ENCODE peak calls at places on chromosomes 11 and 22, in eight cellular contexts. U is fibroblast of the aortic adventitia, W is tibial nerve, R is transverse colon, V is kidney, L is heart left ventricle, Q is BJ, K is lower leg skin. O is an unnamed sample.

GRCh38 chr11:78331711-78332110 is 85.9 kb downstream of the GAB2 start:
- DNase-seq in U (no peak), W (no peak), R (no peak), V (no peak), L (no peak), Q (no peak), K (no peak), O (no peak)

GRCh38 chr11:70790671-70791300 is 392.5 kb downstream of the CTTN start:
- DNase-seq in U (no peak), W (no peak), R (no peak), V (no peak), L (no peak), Q (no peak), K (no peak), O (no peak)

GRCh38 chr11:128206476-128206875 is 380.9 kb downstream of the ETS1 start:
- DNase-seq in U (no peak), W (no peak), R (no peak), V (no peak), L (no peak), Q (no peak), K (no peak), O (no peak)

GRCh38 chr11:17744151-17744940 is 9.8 kb downstream of the KCNC1 start:
- DNase-seq in U (peak), W (no peak), R (no peak), V (peak), L (no peak), Q (no peak), K (no peak), O (no peak)

GRCh38 chr11:120820040-120820439 is 203.9 kb upstream of the TBCEL start:
- DNase-seq in U (no peak), W (no peak), R (no peak), V (no peak), L (no peak), Q (no peak), K (no peak), O (no peak)

GRCh38 chr11:112588252-112588668 is 327.6 kb upstream of the PLET1 start:
- DNase-seq in U (peak), W (peak), R (peak), V (peak), L (peak), Q (peak), K (no peak), O (peak)

GRCh38 chr11:131661137-131661536 is 290.7 kb downstream of the NTM start:
- DNase-seq in U (peak), W (no peak), R (no peak), V (no peak), L (no peak), Q (no peak), K (no peak), O (no peak)

GRCh38 chr22:28711820-28712777 is 29.5 kb downstream of the CHEK2 start:
- DNase-seq in U (peak), W (no peak), R (no peak), V (no peak), L (no peak), Q (peak), K (no peak), O (no peak)

GRCh38 chr11:134559617-134559992 is 147.6 kb upstream of the B3GAT1 start:
- DNase-seq in U (no peak), W (no peak), R (no peak), V (peak), L (no peak), Q (no peak), K (peak), O (no peak)

GRCh38 chr22:47065756-47066615 is 303.5 kb downstream of the TBC1D22A start:
- DNase-seq in U (peak), W (no peak), R (peak), V (no peak), L (no peak), Q (no peak), K (peak), O (no peak)

GRCh38 chr22:33829549-33830280 is 90.6 kb downstream of the LARGE1 start:
- DNase-seq in U (no peak), W (no peak), R (no peak), V (no peak), L (no peak), Q (no peak), K (no peak), O (no peak)

GRCh38 chr11:27239305-27239942 is 123.6 kb downstream of the CCDC34 start:
- DNase-seq in U (peak), W (peak), R (no peak), V (no peak), L (peak), Q (no peak), K (no peak), O (no peak)

GRCh38 chr11:78993800-78994430 is 419.3 kb upstream of the NARS2 start:
- DNase-seq in U (no peak), W (no peak), R (no peak), V (no peak), L (no peak), Q (no peak), K (no peak), O (no peak)

GRCh38 chr11:69831985-69832384 is 12.8 kb upstream of the FGF3 start:
- DNase-seq in U (no peak), W (no peak), R (no peak), V (no peak), L (no peak), Q (no peak), K (peak), O (peak)

GRCh38 chr11:34490304-34490703 is 23.3 kb downstream of the ELF5 start:
- DNase-seq in U (no peak), W (no peak), R (no peak), V (no peak), L (no peak), Q (no peak), K (peak), O (no peak)

GRCh38 chr11:117022526-117022925 is 75.7 kb downstream of the SIK3 start:
- DNase-seq in U (no peak), W (no peak), R (no peak), V (no peak), L (no peak), Q (no peak), K (no peak), O (no peak)

GRCh38 chr11:113556036-113556435 is 80.8 kb upstream of the DRD2 start:
- DNase-seq in U (no peak), W (no peak), R (no peak), V (no peak), L (no peak), Q (no peak), K (no peak), O (no peak)

DNA sequence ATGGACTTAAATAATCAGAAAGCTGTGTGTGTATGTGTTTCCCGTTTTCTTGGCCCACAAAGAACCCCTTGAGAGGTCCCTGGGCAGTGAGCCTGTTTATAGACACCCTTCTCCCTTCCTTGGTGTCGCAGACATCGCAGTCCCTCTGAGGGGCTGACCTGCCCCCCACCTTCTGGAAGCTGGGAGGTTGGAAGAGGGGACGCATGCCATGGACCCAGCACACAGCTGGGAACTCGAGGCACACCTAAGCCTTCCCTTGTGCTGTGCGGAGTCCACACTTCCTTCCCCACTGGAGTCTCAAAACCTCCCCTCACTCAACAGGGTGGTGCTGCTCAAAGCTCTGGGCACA is 514 bp upstream of the APOBEC3B start:
- DNase-seq in U (no peak), W (no peak), R (no peak), V (peak), L (no peak), Q (no peak), K (no peak), O (no peak)
- TF ChIP-seq CTCF in U (no peak), W (no peak), R (no peak), V (no peak), L (no peak), Q (no peak), K (no peak), O (peak)

GRCh38 chr22:19631899-19632670 is 82.2 kb upstream of the SEPTIN5 start:
- DNase-seq in U (peak), W (no peak), R (no peak), V (peak), L (no peak), Q (no peak), K (peak), O (no peak)
- TF ChIP-seq CTCF in U (peak), W (no peak), R (no peak), V (no peak), L (peak), Q (peak), K (no peak), O (no peak)

GRCh38 chr11:60485987-60486386 is 6.6 kb upstream of the MS4A12 start:
- DNase-seq in U (no peak), W (no peak), R (peak), V (no peak), L (no peak), Q (no peak), K (no peak), O (no peak)
- TF ChIP-seq CTCF in U (no peak), W (no peak), R (peak), V (peak), L (no peak), Q (no peak), K (no peak), O (peak)

GRCh38 chr22:19036229-19036522 is 86.0 kb downstream of the DGCR2 start:
- DNase-seq in U (no peak), W (no peak), R (no peak), V (no peak), L (no peak), Q (no peak), K (no peak), O (no peak)

GRCh38 chr22:19035474-19036228 is 86.6 kb downstream of the DGCR2 start:
- DNase-seq in U (no peak), W (no peak), R (no peak), V (peak), L (no peak), Q (no peak), K (peak), O (peak)

GRCh38 chr22:19037282-19038163 is 84.7 kb downstream of the DGCR2 start:
- DNase-seq in U (no peak), W (no peak), R (no peak), V (peak), L (no peak), Q (no peak), K (peak), O (peak)

GRCh38 chr22:19038164-19038546 is 84.1 kb downstream of the DGCR2 start:
- DNase-seq in U (no peak), W (no peak), R (no peak), V (peak), L (no peak), Q (no peak), K (peak), O (peak)

DNA sequence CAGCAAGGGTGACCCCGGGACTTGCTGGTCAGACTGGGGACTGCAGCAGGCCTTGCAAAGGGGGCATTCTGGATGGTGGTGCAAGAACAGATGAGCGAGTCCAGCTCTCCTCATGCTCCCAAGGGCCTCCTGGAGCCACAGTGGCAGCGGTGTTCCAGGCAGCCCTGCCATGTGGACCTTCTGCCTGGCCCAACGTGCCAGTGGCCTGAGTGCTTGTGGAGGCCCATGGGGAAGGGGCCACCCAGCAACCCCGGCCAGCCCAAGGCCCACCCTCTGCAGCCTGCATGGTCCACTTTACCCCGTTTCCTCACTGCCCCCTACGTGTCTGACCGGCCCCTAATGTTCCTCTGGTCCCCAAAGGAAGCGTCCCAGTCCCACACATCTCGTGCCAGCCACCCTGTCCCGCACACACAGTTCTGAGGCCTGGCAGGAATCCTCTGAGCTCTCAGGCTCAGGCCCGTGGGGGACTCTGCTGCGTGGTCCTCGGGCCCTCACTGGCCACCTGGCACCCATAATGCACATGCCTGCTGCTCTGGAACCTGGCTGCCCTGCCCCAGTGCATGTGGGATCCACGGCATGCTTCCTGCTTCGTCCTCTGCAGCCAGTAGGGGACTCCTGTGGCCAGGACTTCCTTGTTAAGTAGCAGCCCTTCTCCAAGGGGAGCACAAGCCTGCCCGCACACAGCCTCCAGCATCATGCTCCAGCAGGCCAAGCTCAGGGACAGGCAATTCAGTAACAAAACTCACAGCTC is 85.5 kb downstream of the DGCR2 start:
- DNase-seq in U (no peak), W (no peak), R (no peak), V (peak), L (no peak), Q (no peak), K (peak), O (peak)
- TF ChIP-seq CTCF in U (peak), W (no peak), R (no peak), V (no peak), L (no peak), Q (no peak), K (no peak), O (no peak)

DNA sequence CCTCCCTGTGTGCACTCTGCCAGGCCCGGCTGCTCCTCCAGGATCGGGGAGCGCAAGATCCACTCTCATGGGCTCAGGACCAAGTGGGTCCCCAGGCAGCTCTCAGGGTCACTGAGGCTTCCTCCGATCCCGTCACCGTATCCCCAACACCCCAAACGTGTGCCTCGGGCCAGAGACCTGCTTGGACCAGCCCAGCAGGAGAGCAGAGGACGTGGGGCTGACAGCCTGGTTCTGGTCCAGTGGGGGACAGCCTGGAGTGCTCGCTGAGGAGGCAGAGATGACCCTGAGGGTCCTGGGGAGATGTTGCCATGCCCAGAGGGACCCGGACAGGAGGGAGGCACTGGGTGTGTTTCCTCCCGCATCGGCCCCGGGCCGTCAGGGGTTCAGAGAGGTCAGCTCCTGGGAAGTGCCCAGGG is 1402.6 kb downstream of the BRD1 start:
- DNase-seq in U (no peak), W (no peak), R (no peak), V (no peak), L (no peak), Q (no peak), K (no peak), O (no peak)
- TF ChIP-seq CTCF in U (no peak), W (no peak), R (no peak), V (no peak), L (no peak), Q (no peak), K (no peak), O (no peak)

GRCh38 chr11:94183886-94184264 is 55.2 kb downstream of the PANX1 start:
- DNase-seq in U (peak), W (peak), R (peak), V (peak), L (peak), Q (no peak), K (no peak), O (peak)

GRCh38 chr11:94184861-94185260 is 56.2 kb downstream of the PANX1 start:
- DNase-seq in U (no peak), W (no peak), R (no peak), V (no peak), L (no peak), Q (no peak), K (no peak), O (no peak)

GRCh38 chr11:94185387-94186084 is 56.9 kb downstream of the PANX1 start:
- DNase-seq in U (peak), W (no peak), R (no peak), V (no peak), L (no peak), Q (peak), K (no peak), O (no peak)

GRCh38 chr11:94184362-94184761 is 55.7 kb downstream of the PANX1 start:
- DNase-seq in U (no peak), W (no peak), R (no peak), V (no peak), L (no peak), Q (no peak), K (no peak), O (no peak)

DNA sequence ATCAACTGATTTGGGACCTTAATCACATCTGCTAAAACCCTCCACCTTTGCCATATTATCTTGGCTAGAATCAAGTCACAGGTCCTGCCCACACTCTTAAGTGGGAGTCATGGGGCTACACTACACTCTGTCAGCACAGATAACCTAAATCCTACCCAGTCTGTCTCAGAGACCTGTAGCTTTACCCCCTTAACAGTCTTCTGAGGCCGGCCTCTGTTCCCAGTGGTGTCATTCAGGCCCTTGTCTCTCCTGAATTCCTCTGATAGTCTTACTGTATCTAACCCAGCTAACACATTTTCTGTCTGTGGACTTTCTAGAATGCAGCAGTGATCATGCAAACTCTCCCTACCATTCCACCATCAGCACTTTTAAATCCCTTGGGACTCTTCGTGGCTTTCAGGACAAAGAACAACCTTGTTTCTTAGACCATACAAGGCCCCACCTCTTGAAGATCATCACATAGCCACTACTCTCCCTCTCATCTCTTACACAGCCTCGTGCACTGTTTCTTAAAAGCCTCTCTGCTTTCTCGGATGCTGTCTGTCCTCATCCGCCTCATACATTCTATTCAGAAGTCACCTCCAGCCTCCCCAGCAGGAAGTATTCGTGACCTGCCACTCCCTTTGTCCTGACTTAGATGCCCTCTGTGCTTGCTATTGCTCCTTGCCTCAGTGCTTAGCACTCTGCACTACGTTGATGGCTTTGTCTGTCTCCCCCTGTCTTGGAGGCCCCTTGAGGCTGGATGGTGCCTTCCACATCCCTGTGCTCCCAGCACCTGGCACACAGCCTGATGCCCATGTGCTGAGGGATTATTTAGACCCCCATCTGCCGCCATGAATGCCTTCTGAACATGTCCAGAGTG is 57.9 kb downstream of the PANX1 start:
- DNase-seq in U (no peak), W (no peak), R (no peak), V (no peak), L (no peak), Q (no peak), K (no peak), O (no peak)
- TF ChIP-seq CTCF in U (no peak), W (no peak), R (no peak), V (no peak), L (no peak), Q (no peak), K (no peak), O (no peak)

GRCh38 chr22:39384750-39385480 is 14.7 kb upstream of the TAB1 start:
- DNase-seq in U (no peak), W (no peak), R (no peak), V (no peak), L (peak), Q (no peak), K (no peak), O (no peak)
- TF ChIP-seq CTCF in U (peak), W (peak), R (no peak), V (no peak), L (no peak), Q (peak), K (no peak), O (no peak)

O was measured in CD14-positive monocyte.